ENCODE peak calls at places on chromosomes 5 and 9, in eight cellular contexts. O, V, K, D, N, P, M and H are unnamed samples.

GRCh38 chr9:93645149-93645889 is 68.9 kb downstream of the PHF2 start:
- DNase-seq in N (peak; percentile 18), D (no peak), M (peak; percentile 54), O (peak; percentile 48), P (peak; percentile 4), K (peak; percentile 5), V (no peak), H (peak; percentile 41)

GRCh38 chr9:33740075-33740474 is 55.3 kb upstream of the PRSS3 start:
- DNase-seq in N (no peak), K (no peak), M (no peak), D (no peak), P (no peak), O (no peak), V (no peak), H (no peak)

GRCh38 chr9:133658442-133659431 is 22.6 kb downstream of the DBH start:
- DNase-seq in D (no peak), O (peak; percentile 86), V (peak; percentile 72), N (peak; percentile 52), K (no peak), M (no peak), P (peak; percentile 45), H (no peak)

GRCh38 chr9:136947955-136948510 is 3.0 kb downstream of the C8G start:
- DNase-seq in P (peak; percentile 64), O (peak; percentile 70), N (peak; percentile 60), V (peak; percentile 71), K (no peak), M (peak; percentile 62), D (peak; percentile 78), H (no peak)

GRCh38 chr9:69317081-69317480 is 7.9 kb upstream of the ENTREP1 start:
- DNase-seq in M (no peak), V (no peak), P (no peak), O (no peak), K (no peak), D (no peak), N (no peak), H (no peak)

GRCh38 chr5:133950821-133951612 is 17.4 kb downstream of the C5orf15 start:
- DNase-seq in M (no peak), V (no peak), N (no peak), P (no peak), O (no peak), D (no peak), K (no peak), H (no peak)

GRCh38 chr5:58999804-59000595 is 417.1 kb downstream of the RAB3C start:
- DNase-seq in P (no peak), K (no peak), N (no peak), V (peak; percentile 75), D (peak; percentile 8), M (no peak), O (no peak), H (no peak)

GRCh38 chr9:3992924-3993323 is 306.9 kb downstream of the GLIS3 start:
- DNase-seq in O (no peak), N (no peak), D (no peak), M (no peak), P (no peak), V (no peak), K (peak; percentile 8), H (no peak)

GRCh38 chr9:95574176-95574575 is 57.4 kb upstream of the PTCH1 start:
- DNase-seq in V (no peak), K (no peak), O (no peak), P (no peak), M (no peak), N (no peak), D (no peak), H (no peak)

GRCh38 chr5:83844320-83845068 is 123.8 kb upstream of the HAPLN1 start:
- DNase-seq in K (no peak), V (peak; percentile 2), M (no peak), D (no peak), N (no peak), P (peak; percentile 11), O (no peak), H (no peak)

GRCh38 chr9:133953976-133954709 is 38.0 kb downstream of the VAV2 start:
- DNase-seq in M (no peak), O (peak; percentile 64), K (no peak), D (no peak), P (no peak), N (no peak), V (no peak), H (no peak)

GRCh38 chr5:32645246-32645645 is 59.9 kb downstream of the SUB1 start:
- DNase-seq in D (no peak), K (no peak), V (no peak), N (no peak), O (no peak), P (no peak), M (no peak), H (no peak)

GRCh38 chr5:52580921-52581320 is 206.8 kb upstream of the ITGA1 start:
- DNase-seq in K (no peak), N (peak; percentile 32), D (no peak), M (no peak), P (no peak), V (no peak), O (no peak), H (no peak)

GRCh38 chr9:6788175-6789016 is 30.6 kb downstream of the KDM4C start:
- DNase-seq in M (peak; percentile 17), K (no peak), O (no peak), P (peak; percentile 38), D (no peak), V (peak; percentile 84), N (peak; percentile 39), H (no peak)

GRCh38 chr9:134066923-134067851 is 639 bp downstream of the BRD3 start:
- DNase-seq in O (peak; percentile 90), P (peak; percentile 37), V (peak; percentile 36), K (no peak), N (peak; percentile 34), D (peak; percentile 81), M (peak; percentile 73), H (peak; percentile 79)

GRCh38 chr5:8321272-8321671 is 452.3 kb downstream of the MTRR start:
- DNase-seq in N (no peak), M (no peak), D (no peak), O (no peak), P (no peak), K (no peak), V (no peak), H (no peak)

GRCh38 chr9:6829027-6829426 is 71.3 kb downstream of the KDM4C start:
- DNase-seq in D (no peak), O (no peak), V (peak; percentile 18), K (no peak), P (no peak), N (no peak), M (no peak), H (no peak)

GRCh38 chr9:130834371-130835311 is at the start of gene ABL1:
- DNase-seq in V (peak; percentile 82), K (peak; percentile 70), M (peak; percentile 94), D (peak; percentile 93), N (peak; percentile 77), O (peak; percentile 95), P (peak; percentile 79), H (peak; percentile 83)

GRCh38 chr9:93224591-93224990 is 40.7 kb downstream of the WNK2 start:
- DNase-seq in M (no peak), N (no peak), D (no peak), P (no peak), V (no peak), K (no peak), O (no peak), H (no peak)

GRCh38 chr5:56763182-56763581 is 52.2 kb upstream of the MAP3K1 start:
- DNase-seq in M (no peak), P (no peak), K (no peak), O (no peak), D (no peak), V (no peak), N (no peak), H (no peak)
- H3K4me3 ChIP-seq in M (no peak overlapping the region), P (no peak overlapping the region), K (no peak overlapping the region), O (no peak overlapping the region), D (no peak overlapping the region), V (no peak overlapping the region), N (no peak overlapping the region), H (no peak overlapping the region)

GRCh38 chr5:169974121-169974770 is 6.0 kb downstream of the INSYN2B start:
- DNase-seq in K (no peak), N (no peak), M (no peak), D (no peak), P (no peak), V (no peak), O (no peak), H (no peak)

GRCh38 chr5:169978744-169979143 is 1.6 kb downstream of the INSYN2B start:
- DNase-seq in V (no peak), O (no peak), M (no peak), D (no peak), P (no peak), N (no peak), K (no peak), H (no peak)

GRCh38 chr5:169980418-169981053 is at the start of gene INSYN2B:
- DNase-seq in D (peak; percentile 63), P (peak; percentile 35), O (no peak), K (peak; percentile 59), V (peak; percentile 81), N (peak; percentile 50), M (peak; percentile 66), H (peak; percentile 81)

GRCh38 chr5:169979871-169980270 is 424 bp downstream of the INSYN2B start:
- DNase-seq in K (no peak), V (no peak), D (no peak), P (no peak), M (no peak), N (no peak), O (no peak), H (no peak)
- TF ChIP-seq EP300 in K (no peak), V (no peak), D (no peak), P (no peak), M (no peak), N (no peak), O (no peak), H (no peak)

DNA sequence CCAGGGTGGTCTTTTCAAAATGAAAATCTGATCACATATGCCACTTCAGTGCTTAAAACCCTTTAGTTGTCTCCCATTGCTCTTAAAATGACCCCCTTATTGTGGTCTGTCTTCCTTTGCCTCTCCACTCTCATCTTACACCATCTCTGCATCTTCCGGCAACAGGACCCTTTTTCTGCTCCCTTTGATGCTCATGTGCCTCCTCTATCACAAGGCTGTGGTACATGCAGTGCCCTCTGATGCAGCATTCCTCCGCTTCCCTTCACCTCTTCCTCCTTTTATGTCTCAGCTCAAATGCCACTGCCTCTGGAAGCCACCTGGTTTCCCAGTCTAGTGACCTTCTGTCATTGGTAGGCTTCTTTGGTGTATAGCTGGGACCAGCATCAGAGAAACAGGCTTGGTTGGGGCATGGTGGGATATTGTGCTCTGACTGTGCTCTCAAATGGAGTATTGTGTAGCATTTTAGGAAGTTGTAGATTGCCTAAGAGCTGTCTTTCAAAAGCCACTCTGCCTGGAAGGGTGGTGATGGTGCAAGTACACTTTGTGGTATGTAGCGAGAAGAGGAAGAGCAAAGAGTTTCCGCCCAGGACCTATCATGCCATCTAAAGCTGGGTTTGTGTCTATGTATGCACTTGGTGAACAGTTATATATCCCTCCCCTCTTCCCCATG is 28.1 kb downstream of the ARHGAP26 start:
- DNase-seq in M (peak; percentile 69), N (no peak), K (no peak), P (no peak), O (no peak), V (no peak), D (no peak), H (no peak)
- H3K4me3 ChIP-seq in M (no peak overlapping the region), N (no peak overlapping the region), K (no peak overlapping the region), P (no peak overlapping the region), O (no peak overlapping the region), V (no peak overlapping the region), D (no peak overlapping the region), H (no peak overlapping the region)

DNA sequence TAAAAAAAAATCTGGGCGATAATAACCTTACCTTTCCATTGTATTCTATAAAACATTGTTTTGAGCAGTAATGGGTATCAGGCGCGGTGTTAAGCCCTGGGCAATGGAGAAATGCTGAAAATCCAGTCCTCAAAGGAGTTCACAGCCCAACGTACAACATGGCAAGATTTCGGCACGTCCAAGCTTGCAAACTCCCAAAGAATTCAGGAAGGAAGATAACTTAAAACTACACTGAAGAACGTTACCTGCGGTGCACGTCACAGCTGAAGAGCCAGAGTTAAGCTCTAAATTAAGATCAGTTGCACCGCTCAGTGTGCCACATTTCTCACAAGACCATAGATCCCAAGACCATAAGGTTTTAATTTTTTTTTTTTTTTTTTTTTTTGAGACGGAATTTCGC is 942 bp downstream of the ALDH7A1 start:
- DNase-seq in N (no peak), O (no peak), D (no peak), P (no peak), K (no peak), M (no peak), V (no peak), H (no peak)
- TF ChIP-seq EP300 in N (no peak), O (no peak), D (no peak), P (no peak), K (no peak), M (no peak), V (no peak), H (no peak)